ENCODE peak calls at places on chromosomes 6 and 20, in four cellular contexts. S is K562, Y is GM12878, A is HepG2. L is an unnamed sample.

GRCh38 chr6:1336246-1336843 is 24.4 kb downstream of the FOXQ1 start:
- DNase-seq in A (peak; percentile 90), S (no peak), Y (no peak), L (no peak)

GRCh38 chr6:10369896-10370295 is 45.0 kb downstream of the TFAP2A start:
- DNase-seq in S (no peak), A (no peak), Y (no peak), L (no peak)

GRCh38 chr20:44017905-44018683 is 103.4 kb downstream of the TOX2 start:
- DNase-seq in A (no peak), Y (no peak), S (no peak), L (peak; percentile 84)

GRCh38 chr20:18237682-18238081 is 50.6 kb upstream of the ZNF133 start:
- DNase-seq in Y (no peak), A (no peak), S (no peak), L (no peak)

GRCh38 chr6:16822529-16822928 is 61.3 kb upstream of the ATXN1 start:
- DNase-seq in Y (no peak), S (no peak), A (no peak), L (no peak)

GRCh38 chr6:3456794-3457709 is at the start of gene SLC22A23:
- DNase-seq in S (peak; percentile 98), A (peak; percentile 56), Y (no peak), L (peak; percentile 39)

GRCh38 chr6:158031445-158032353 is 50.0 kb downstream of the SYNJ2 start:
- DNase-seq in S (peak; percentile 82), A (no peak), Y (no peak), L (peak; percentile 72)

GRCh38 chr6:66900081-66900770 is 1193.2 kb upstream of the EYS start:
- DNase-seq in Y (no peak), S (no peak), A (no peak), L (no peak)

GRCh38 chr6:53673138-53673801 is 7.7 kb upstream of the KLHL31 start:
- DNase-seq in S (no peak), A (peak; percentile 71), Y (no peak), L (peak; percentile 86)

GRCh38 chr20:58630063-58630462 is 21.0 kb upstream of the STX16 start:
- DNase-seq in Y (no peak), S (no peak), A (no peak), L (peak; percentile 61)

GRCh38 chr20:24673678-24674570 is 204.5 kb downstream of the SYNDIG1 start:
- DNase-seq in Y (no peak), A (no peak), S (no peak), L (no peak)

GRCh38 chr6:65182681-65183080 is 524.3 kb downstream of the EYS start:
- DNase-seq in Y (no peak), A (no peak), S (no peak), L (no peak)

GRCh38 chr6:116876635-116877611 is at the start of gene RFX6:
- DNase-seq in Y (no peak), A (no peak), S (peak; percentile 18), L (no peak)

GRCh38 chr6:67698534-67698933 is 936.5 kb upstream of the ADGRB3 start:
- DNase-seq in Y (no peak), A (no peak), S (no peak), L (no peak)

GRCh38 chr6:138956244-138956924 is 31.7 kb downstream of the REPS1 start:
- DNase-seq in A (peak; percentile 8), Y (no peak), S (no peak), L (no peak)

GRCh38 chr6:109079981-109080380 is 14.7 kb downstream of the SESN1 start:
- DNase-seq in Y (no peak), A (no peak), S (no peak), L (no peak)

GRCh38 chr6:106885659-106886058 is 88.9 kb downstream of the CD24 start:
- DNase-seq in S (no peak), Y (no peak), A (no peak), L (no peak)

GRCh38 chr6:28814032-28814976 is 109.5 kb downstream of the TRIM27 start:
- DNase-seq in A (no peak), S (no peak), Y (no peak), L (no peak)

GRCh38 chr20:8454137-8454712 is 322.2 kb downstream of the PLCB1 start:
- DNase-seq in A (peak; percentile 65), Y (peak; percentile 17), S (no peak), L (peak; percentile 80)

GRCh38 chr20:5056801-5057599 is 55.7 kb upstream of the SLC23A2 start:
- DNase-seq in Y (peak; percentile 38), A (peak; percentile 69), S (peak; percentile 58), L (peak; percentile 23)

GRCh38 chr6:6781172-6781876 is 192.8 kb downstream of the LY86 start:
- DNase-seq in A (no peak), S (no peak), Y (no peak), L (no peak)

GRCh38 chr6:2563635-2564034 is 187.1 kb downstream of the MYLK4 start:
- DNase-seq in A (peak; percentile 34), S (no peak), Y (peak; percentile 30), L (no peak)

GRCh38 chr20:50919567-50919966 is 11.7 kb downstream of the ADNP start:
- DNase-seq in A (no peak), S (no peak), Y (no peak), L (no peak)

GRCh38 chr6:132715204-132715603 is 1.3 kb upstream of the VNN1 start:
- DNase-seq in S (no peak), Y (no peak), A (peak; percentile 65), L (peak; percentile 32)

GRCh38 chr6:3265671-3266070 is 6.9 kb downstream of the PSMG4 start:
- DNase-seq in S (no peak), Y (no peak), A (no peak), L (no peak)

GRCh38 chr6:20564777-20565176 is 30.5 kb downstream of the CDKAL1 start:
- DNase-seq in A (no peak), Y (peak; percentile 19), S (no peak), L (peak; percentile 65)

GRCh38 chr6:154229796-154230195 is 126.8 kb downstream of the IPCEF1 start:
- DNase-seq in Y (no peak), A (no peak), S (no peak), L (no peak)

GRCh38 chr6:62492192-62492822 is 206.3 kb upstream of the KHDRBS2 start:
- DNase-seq in Y (no peak), A (no peak), S (no peak), L (no peak)

GRCh38 chr6:166335378-166336366 is 6.7 kb downstream of the SFT2D1 start:
- DNase-seq in A (no peak), S (no peak), Y (peak; percentile 71), L (no peak)

GRCh38 chr20:4813076-4813838 is 91.5 kb downstream of the PRND start:
- DNase-seq in S (no peak), A (no peak), Y (peak; percentile 43), L (peak; percentile 40)

GRCh38 chr20:57244221-57244585 is 22.2 kb downstream of the BMP7 start:
- DNase-seq in S (no peak), A (no peak), Y (no peak), L (no peak)

GRCh38 chr20:57246008-57246407 is 20.4 kb downstream of the BMP7 start:
- DNase-seq in Y (no peak), S (no peak), A (no peak), L (no peak)

GRCh38 chr20:57243480-57244220 is 22.8 kb downstream of the BMP7 start:
- DNase-seq in S (no peak), A (no peak), Y (no peak), L (no peak)

GRCh38 chr20:57242414-57242813 is 24.0 kb downstream of the BMP7 start:
- DNase-seq in A (no peak), Y (no peak), S (no peak), L (no peak)

GRCh38 chr20:57244627-57245214 is 21.7 kb downstream of the BMP7 start:
- DNase-seq in Y (no peak), S (no peak), A (no peak), L (no peak)
- TF ChIP-seq MYC in Y (no peak), S (no peak), A (no peak), L (no peak)

DNA sequence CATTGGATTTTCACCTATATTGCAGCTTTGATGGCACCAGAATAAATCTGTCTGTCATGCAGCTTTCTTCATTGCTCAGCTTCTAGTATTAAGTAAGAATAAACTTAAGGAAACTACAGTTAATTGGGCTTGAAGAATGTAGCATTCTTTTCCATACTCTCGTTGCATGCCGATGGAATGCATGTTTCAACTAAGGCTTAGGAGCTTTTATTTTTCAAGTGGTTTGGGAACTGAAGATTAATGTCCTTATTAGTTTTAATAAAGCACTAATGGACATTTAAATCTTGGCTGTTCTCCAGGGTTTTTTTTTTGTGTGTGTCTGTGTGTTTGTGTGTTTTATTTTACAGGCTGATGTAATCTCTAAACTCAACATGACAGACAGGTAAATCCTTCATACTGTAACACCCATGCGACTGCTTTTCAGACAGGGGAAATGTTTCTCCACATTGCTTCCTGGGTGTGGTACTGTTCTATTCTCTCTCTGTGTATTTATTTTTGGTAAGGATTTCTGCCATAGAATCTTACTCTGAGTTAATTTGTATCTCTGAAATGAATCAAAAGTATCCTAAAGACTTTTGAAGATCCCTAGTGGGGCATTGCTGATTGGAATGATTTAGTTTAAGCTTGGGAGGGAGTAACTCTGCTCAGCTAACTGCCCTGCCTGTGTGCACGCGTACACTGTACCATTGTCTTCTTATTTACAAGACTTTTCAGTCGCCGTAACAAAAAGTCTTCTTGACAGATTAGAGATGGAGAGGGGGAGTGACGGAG is 38.0 kb downstream of the SLC9A8 start:
- DNase-seq in S (no peak), Y (no peak), A (no peak), L (no peak)
- H3K9ac ChIP-seq in S (no peak overlapping the region), Y (no peak overlapping the region), A (no peak overlapping the region), L (no peak overlapping the region)

GRCh38 chr20:22617160-22617559 is 32.8 kb upstream of the FOXA2 start:
- DNase-seq in A (peak; percentile 58), Y (no peak), S (no peak), L (no peak)
- TF ChIP-seq MAX in A (no peak), Y (no peak), S (no peak), L (no peak)

GRCh38 chr6:33619166-33619565 is 2.0 kb upstream of the ITPR3 start:
- DNase-seq in A (no peak), Y (no peak), S (peak; percentile 54), L (no peak)

GRCh38 chr6:33621396-33622388 is 570 bp downstream of the ITPR3 start:
- DNase-seq in Y (no peak), A (no peak), S (peak; percentile 80), L (peak; percentile 34)

GRCh38 chr6:33620584-33621395 is at the start of gene ITPR3:
- DNase-seq in Y (peak; percentile 28), S (peak; percentile 95), A (no peak), L (peak; percentile 53)

GRCh38 chr6:33622456-33623431 is 1.6 kb downstream of the ITPR3 start:
- DNase-seq in Y (peak; percentile 36), A (no peak), S (no peak), L (no peak)

DNA sequence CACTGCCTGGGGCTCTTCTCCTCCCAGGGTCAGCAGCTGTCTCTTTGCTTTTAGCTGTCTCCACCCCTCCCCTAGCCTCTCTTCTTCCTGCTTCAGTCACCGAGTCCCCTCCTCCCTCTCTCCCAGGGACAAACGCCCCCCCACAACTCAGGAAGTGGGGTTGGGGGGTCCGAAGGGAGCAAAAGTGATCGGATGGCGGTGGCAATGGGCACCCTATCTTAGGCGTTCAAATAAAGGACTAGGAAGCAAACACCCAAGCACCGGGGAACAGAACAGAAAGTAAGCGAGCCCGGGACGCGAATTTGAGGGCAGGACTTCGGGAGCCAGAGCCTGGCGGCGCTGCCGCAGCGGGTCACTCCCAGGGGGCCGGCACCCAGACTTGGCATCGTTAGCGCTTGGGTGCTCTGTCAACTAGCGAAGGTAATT is 951 bp upstream of the ITPR3 start:
- DNase-seq in Y (no peak), A (no peak), S (peak; percentile 49), L (peak; percentile 60)
- TF ChIP-seq MYC in Y (no peak), A (no peak), S (no peak), L (no peak)